ENCODE peak calls at places on chromosomes 16 and 17, in six cellular contexts. B is endothelial cell of umbilical vein, T is upper lobe of right lung, N is BE2C, C is breast epithelium, V is progenitor cell of endocrine pancreas. E is an unnamed sample.

GRCh38 chr16:85526132-85526731 is 86.9 kb upstream of the GSE1 start:
- DNase-seq in B (no peak), T (no peak), N (peak; percentile 17), C (no peak), V (no peak), E (no peak)

GRCh38 chr17:55521193-55521592 is 9.9 kb upstream of the SMIM36 start:
- DNase-seq in B (no peak), T (no peak), N (no peak), C (no peak), V (no peak), E (no peak)

GRCh38 chr17:63772801-63773271 is 561 bp downstream of the CCDC47 start:
- DNase-seq in B (no peak), T (no peak), N (no peak), C (no peak), V (no peak), E (no peak)

GRCh38 chr17:81547614-81547982 is 4.6 kb downstream of the FAAP100 start:
- DNase-seq in B (no peak), T (no peak), N (no peak), C (no peak), V (no peak), E (no peak)

GRCh38 chr16:68978303-68978954 is 127.0 kb upstream of the HAS3 start:
- DNase-seq in B (no peak), T (no peak), N (no peak), C (no peak), V (no peak), E (no peak)

GRCh38 chr16:19804538-19805323 is 79.9 kb downstream of the GPRC5B start:
- DNase-seq in B (peak; percentile 96), T (no peak), N (peak; percentile 13), C (peak; percentile 58), V (no peak), E (no peak)

GRCh38 chr17:27473748-27474609 is 17.7 kb downstream of the KSR1 start:
- DNase-seq in B (peak; percentile 84), T (peak; percentile 72), N (peak; percentile 14), C (no peak), V (no peak), E (no peak)

GRCh38 chr16:4855371-4855770 is 8.1 kb downstream of the UBN1 start:
- DNase-seq in B (no peak), T (no peak), N (no peak), C (no peak), V (no peak), E (no peak)

GRCh38 chr16:57304169-57305061 is 19.9 kb upstream of the PLLP start:
- DNase-seq in B (peak; percentile 67), T (peak; percentile 71), N (no peak), C (no peak), V (no peak), E (no peak)

GRCh38 chr17:45976755-45977505 is 22.1 kb upstream of the STH start:
- DNase-seq in B (no peak), T (no peak), N (peak; percentile 60), C (no peak), V (no peak), E (no peak)

GRCh38 chr16:4859900-4860255 is 12.6 kb downstream of the UBN1 start:
- DNase-seq in B (no peak), T (no peak), N (no peak), C (no peak), V (no peak), E (no peak)

GRCh38 chr17:62950067-62950466 is 16.0 kb upstream of the TANC2 start:
- DNase-seq in B (no peak), T (no peak), N (peak; percentile 56), C (no peak), V (no peak), E (no peak)

GRCh38 chr16:88533945-88534641 is 36.1 kb upstream of the ZC3H18 start:
- DNase-seq in B (peak; percentile 32), T (peak; percentile 91), N (peak; percentile 11), C (peak; percentile 74), V (peak; percentile 15), E (peak; percentile 90)

GRCh38 chr16:533391-534088 is 6.0 kb downstream of the CAPN15 start:
- DNase-seq in B (no peak), T (no peak), N (no peak), C (no peak), V (peak; percentile 51), E (peak; percentile 58)

GRCh38 chr17:61809816-61810392 is 53.4 kb downstream of the BRIP1 start:
- DNase-seq in B (no peak), T (no peak), N (no peak), C (no peak), V (no peak), E (no peak)

GRCh38 chr17:3724373-3725077 is 822 bp downstream of the HASPIN start:
- DNase-seq in B (peak; percentile 23), T (peak; percentile 62), N (no peak), C (no peak), V (no peak), E (no peak)

GRCh38 chr17:41480581-41480980 is 370 bp downstream of the KRT35 start:
- DNase-seq in B (no peak), T (peak; percentile 52), N (no peak), C (no peak), V (no peak), E (no peak)

GRCh38 chr17:50487213-50488096 is 8.8 kb downstream of the RSAD1 start:
- DNase-seq in B (no peak), T (no peak), N (no peak), C (no peak), V (no peak), E (no peak)

GRCh38 chr17:19645608-19646250 is 2.8 kb upstream of the ALDH3A2 start:
- DNase-seq in B (peak; percentile 7), T (peak; percentile 73), N (peak; percentile 6), C (no peak), V (no peak), E (peak; percentile 24)

GRCh38 chr17:68460715-68461114 is 3.4 kb upstream of the WIPI1 start:
- DNase-seq in B (no peak), T (no peak), N (no peak), C (no peak), V (no peak), E (no peak)

GRCh38 chr17:68461122-68461539 is 3.8 kb upstream of the WIPI1 start:
- DNase-seq in B (no peak), T (no peak), N (no peak), C (no peak), V (no peak), E (no peak)

GRCh38 chr17:68462381-68463210 is 5.3 kb upstream of the WIPI1 start:
- DNase-seq in B (peak; percentile 83), T (no peak), N (peak; percentile 74), C (no peak), V (peak; percentile 47), E (peak; percentile 70)

GRCh38 chr17:68461589-68461988 is 4.3 kb upstream of the WIPI1 start:
- DNase-seq in B (peak; percentile 35), T (no peak), N (peak; percentile 59), C (no peak), V (no peak), E (no peak)

GRCh38 chr17:68463211-68463990 is 6.1 kb upstream of the WIPI1 start:
- DNase-seq in B (no peak), T (no peak), N (no peak), C (no peak), V (no peak), E (no peak)
- TF ChIP-seq CTCF in B (no peak), T (no peak), N (no peak), C (no peak), V (no peak), E (no peak)

GRCh38 chr16:46690281-46691178 is 1.1 kb downstream of the ORC6 start:
- DNase-seq in B (peak; percentile 25), T (no peak), N (no peak), C (no peak), V (no peak), E (no peak)
- TF ChIP-seq CTCF in B (no peak), T (no peak), N (no peak), C (no peak), V (no peak), E (no peak)

GRCh38 chr17:38867179-38867994 is 2.5 kb upstream of the LASP1 start:
- DNase-seq in B (peak; percentile 66), T (no peak), N (peak; percentile 71), C (no peak), V (peak; percentile 41), E (peak; percentile 75)

GRCh38 chr17:38870259-38871165 is 654 bp downstream of the LASP1 start:
- DNase-seq in B (peak; percentile 38), T (peak; percentile 90), N (peak; percentile 52), C (peak; percentile 74), V (peak; percentile 28), E (peak; percentile 63)

GRCh38 chr17:38868095-38868967 is 1.5 kb upstream of the LASP1 start:
- DNase-seq in B (peak; percentile 47), T (no peak), N (no peak), C (no peak), V (no peak), E (peak; percentile 60)

GRCh38 chr17:38869647-38870258 is at the start of gene LASP1:
- DNase-seq in B (peak; percentile 87), T (peak; percentile 94), N (peak; percentile 91), C (peak; percentile 85), V (peak; percentile 83), E (peak; percentile 87)

GRCh38 chr17:38868968-38869646 is 751 bp upstream of the LASP1 start:
- DNase-seq in B (peak; percentile 88), T (peak; percentile 93), N (peak; percentile 85), C (peak; percentile 97), V (peak; percentile 94), E (peak; percentile 96)
- TF ChIP-seq CTCF in B (peak; percentile 17), T (peak; percentile 23), N (peak; percentile 17), C (no peak), V (peak; percentile 9), E (no peak)

GRCh38 chr17:18183334-18184142 is at the start of gene ALKBH5:
- DNase-seq in B (peak; percentile 99), T (peak; percentile 97), N (peak; percentile 92), C (peak; percentile 97), V (peak; percentile 94), E (peak; percentile 97)
- TF ChIP-seq CTCF in B (peak; percentile 30), T (peak; percentile 33), N (peak; percentile 31), C (no peak), V (peak; percentile 51), E (peak; percentile 26)

DNA sequence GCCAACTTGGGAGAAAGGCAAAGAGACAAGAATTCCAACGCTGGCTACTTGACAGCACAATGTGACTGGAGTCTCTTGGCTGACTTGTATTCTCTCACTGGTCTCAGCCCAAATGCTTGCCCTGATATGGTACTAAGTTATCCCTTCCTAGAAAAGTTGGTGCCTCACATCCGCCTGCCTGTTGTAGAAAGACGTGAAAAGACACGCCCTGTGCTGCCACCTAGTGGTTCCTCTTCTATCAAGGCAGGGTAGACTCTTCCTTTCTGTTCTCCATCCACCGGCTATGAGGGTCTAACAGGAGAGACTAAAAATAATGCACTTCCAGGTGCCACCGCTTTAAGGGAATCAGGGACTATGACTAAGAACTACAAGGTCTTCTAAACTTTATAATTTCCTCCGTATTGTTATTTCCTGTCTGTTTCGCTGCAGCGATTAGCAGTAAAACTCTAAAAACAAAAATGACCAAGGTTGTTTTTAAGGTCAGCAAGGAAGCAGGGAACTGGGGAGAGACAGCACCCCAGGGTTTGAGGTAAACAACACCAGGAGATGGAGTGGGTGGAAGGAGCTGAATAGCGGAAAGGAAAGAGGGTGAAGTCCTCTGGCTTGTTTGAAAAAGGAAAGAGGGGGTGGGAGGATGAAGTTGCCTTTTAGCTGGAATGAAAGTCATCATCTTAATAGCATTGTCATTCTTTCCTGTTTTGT is 109.5 kb downstream of the YPEL2 start:
- DNase-seq in B (peak; percentile 98), T (peak; percentile 78), N (peak; percentile 94), C (peak; percentile 80), V (peak; percentile 74), E (peak; percentile 89)
- TF ChIP-seq CTCF in B (peak; percentile 78), T (peak; percentile 90), N (peak; percentile 91), C (peak; percentile 81), V (peak; percentile 94), E (peak; percentile 81)